ENCODE peak calls at places on chromosomes 6 and 20, in ten cellular contexts. O, J, L, K, Y, F, P, T, D and M are unnamed samples.

GRCh38 chr20:21437816-21438215 is 40.5 kb upstream of the NKX2-4 start:
- DNase-seq in P (no peak), D (no peak), O (no peak), F (no peak), Y (no peak), K (no peak), J (no peak), T (no peak), L (no peak), M (no peak)

GRCh38 chr20:22762576-22763256 is 178.3 kb upstream of the FOXA2 start:
- DNase-seq in D (no peak), K (no peak), Y (no peak), J (no peak), O (no peak), P (peak; percentile 13), F (no peak), T (no peak), L (no peak), M (no peak)

GRCh38 chr6:97294451-97294850 is 11.4 kb upstream of the MMS22L start:
- DNase-seq in P (no peak), K (no peak), T (no peak), O (no peak), F (no peak), D (no peak), Y (peak; percentile 37), J (no peak), L (no peak), M (no peak)

GRCh38 chr6:63764318-63764916 is 128.8 kb downstream of the PHF3 start:
- DNase-seq in Y (peak; percentile 61), J (no peak), L (no peak), O (peak; percentile 2), K (no peak), T (no peak), P (peak; percentile 84), D (peak; percentile 0), F (no peak), M (no peak)

GRCh38 chr6:37784585-37784967 is 35.0 kb upstream of the ZFAND3 start:
- DNase-seq in K (peak; percentile 40), D (peak; percentile 65), J (no peak), T (no peak), F (no peak), L (peak; percentile 22), O (peak; percentile 30), Y (no peak), P (no peak), M (no peak)

GRCh38 chr6:48476257-48476656 is 365.3 kb upstream of the PTCHD4 start:
- DNase-seq in K (no peak), O (peak; percentile 24), L (no peak), J (no peak), D (no peak), Y (peak; percentile 50), P (peak; percentile 11), T (no peak), F (no peak), M (no peak)

GRCh38 chr20:47351643-47352331 is 4.7 kb downstream of the ZMYND8 start:
- DNase-seq in J (no peak), L (no peak), T (no peak), O (no peak), D (peak; percentile 22), Y (no peak), F (peak; percentile 75), K (no peak), P (peak; percentile 38), M (no peak)

GRCh38 chr20:44268802-44269201 is 21.7 kb downstream of the GDAP1L1 start:
- DNase-seq in O (no peak), P (no peak), J (no peak), T (no peak), D (no peak), F (no peak), L (no peak), K (no peak), Y (no peak), M (no peak)

GRCh38 chr20:23125625-23126191 is 39.6 kb upstream of the CD93 start:
- DNase-seq in D (no peak), P (peak; percentile 62), Y (peak; percentile 69), T (no peak), K (peak; percentile 71), F (peak; percentile 53), L (no peak), O (peak; percentile 51), J (peak; percentile 28), M (no peak)

GRCh38 chr6:146389740-146390139 is 153.9 kb upstream of the RAB32 start:
- DNase-seq in Y (peak; percentile 21), P (no peak), O (no peak), L (no peak), J (no peak), T (no peak), K (no peak), D (no peak), F (no peak), M (no peak)

GRCh38 chr6:98828991-98829411 is 5.4 kb upstream of the POU3F2 start:
- DNase-seq in Y (no peak), L (no peak), K (no peak), O (peak; percentile 81), T (no peak), P (no peak), D (no peak), F (no peak), J (no peak), M (no peak)

GRCh38 chr6:37838209-37838921 is 18.8 kb downstream of the ZFAND3 start:
- DNase-seq in O (no peak), F (no peak), P (peak; percentile 82), D (no peak), T (no peak), J (no peak), K (no peak), Y (peak; percentile 49), L (no peak), M (no peak)

GRCh38 chr6:157366648-157367047 is 14.3 kb upstream of the ZDHHC14 start:
- DNase-seq in J (no peak), D (no peak), T (no peak), P (no peak), F (no peak), O (no peak), K (no peak), L (no peak), Y (no peak), M (no peak)

GRCh38 chr6:32553037-32553742 is 23.1 kb upstream of the HLA-DRB5 start:
- DNase-seq in J (no peak), F (no peak), T (no peak), D (no peak), K (no peak), O (no peak), P (no peak), Y (no peak), L (no peak), M (no peak)

GRCh38 chr20:46334423-46334978 is 26.2 kb upstream of the CDH22 start:
- DNase-seq in T (no peak), O (no peak), L (no peak), D (no peak), P (no peak), K (no peak), J (no peak), Y (no peak), F (no peak), M (no peak)

GRCh38 chr6:5325173-5325572 is 63.9 kb downstream of the FARS2 start:
- DNase-seq in T (no peak), J (no peak), F (peak; percentile 41), D (no peak), P (no peak), K (no peak), Y (no peak), O (no peak), L (no peak), M (no peak)

GRCh38 chr20:46268131-46268611 is 40.1 kb downstream of the CDH22 start:
- DNase-seq in L (peak; percentile 23), P (no peak), Y (no peak), K (no peak), F (no peak), T (no peak), O (no peak), D (no peak), J (no peak), M (no peak)

GRCh38 chr6:114739656-114740055 is 396.8 kb upstream of the HS3ST5 start:
- DNase-seq in K (no peak), T (no peak), J (no peak), P (no peak), L (no peak), D (peak; percentile 2), F (no peak), O (peak; percentile 34), Y (no peak), M (no peak)

GRCh38 chr6:30646450-30647038 is 389 bp upstream of the C6orf136 start:
- DNase-seq in Y (no peak), K (peak; percentile 77), P (peak; percentile 97), O (no peak), J (peak; percentile 96), T (no peak), D (no peak), L (peak; percentile 93), F (no peak), M (peak; percentile 93)

GRCh38 chr6:52921743-52922142 is 12.2 kb upstream of the GSTA3 start:
- DNase-seq in O (no peak), L (no peak), Y (no peak), J (no peak), T (no peak), P (no peak), K (no peak), D (no peak), F (no peak), M (no peak)

GRCh38 chr6:140353536-140353935 is 979.1 kb upstream of the CITED2 start:
- DNase-seq in Y (no peak), O (no peak), J (no peak), F (no peak), T (no peak), K (no peak), D (no peak), L (no peak), P (no peak), M (no peak)